ENCODE peak calls at places on chromosome 6, in seven cellular contexts. U is psoas muscle, I is pancreas, E is tibial artery, G is ovary, N is cardiac muscle cell, D is colonic mucosa. Y is an unnamed sample. For H3K4me1, the result is how much of the 10 kb centered on the place peaks cover.

GRCh38 chr6:90425161-90425641 is 128.6 kb upstream of the BACH2 start:
- DNase-seq in I (no peak), G (no peak), U (no peak), D (no peak), E (no peak), N (no peak), Y (no peak)

GRCh38 chr6:87664943-87665342 is 37.1 kb downstream of the AKIRIN2 start:
- DNase-seq in U (no peak), E (no peak), I (no peak), N (no peak), D (no peak), G (no peak), Y (no peak)

GRCh38 chr6:156647440-156647839 is 129.7 kb upstream of the ARID1B start:
- DNase-seq in I (no peak), E (no peak), U (no peak), N (no peak), G (no peak), D (no peak), Y (no peak)

GRCh38 chr6:105824732-105825131 is 261.4 kb upstream of the PRDM1 start:
- DNase-seq in G (no peak), U (no peak), N (no peak), D (no peak), E (no peak), I (no peak), Y (no peak)

GRCh38 chr6:7431241-7431593 is 41.6 kb downstream of the RIOK1 start:
- DNase-seq in I (no peak), D (no peak), N (no peak), E (no peak), G (no peak), U (no peak), Y (no peak)

GRCh38 chr6:160882741-160883340 is 108.7 kb upstream of the MAP3K4 start:
- DNase-seq in D (no peak), N (peak), U (no peak), G (no peak), I (no peak), E (no peak), Y (no peak)

GRCh38 chr6:143197377-143197776 is 136.7 kb downstream of the AIG1 start:
- DNase-seq in D (no peak), E (no peak), G (no peak), N (peak), I (no peak), U (no peak), Y (no peak)

GRCh38 chr6:26660096-26660425 is 515 bp upstream of the ZNF322 start:
- DNase-seq in I (no peak), E (no peak), U (no peak), N (peak), G (no peak), D (no peak), Y (no peak)

DNA sequence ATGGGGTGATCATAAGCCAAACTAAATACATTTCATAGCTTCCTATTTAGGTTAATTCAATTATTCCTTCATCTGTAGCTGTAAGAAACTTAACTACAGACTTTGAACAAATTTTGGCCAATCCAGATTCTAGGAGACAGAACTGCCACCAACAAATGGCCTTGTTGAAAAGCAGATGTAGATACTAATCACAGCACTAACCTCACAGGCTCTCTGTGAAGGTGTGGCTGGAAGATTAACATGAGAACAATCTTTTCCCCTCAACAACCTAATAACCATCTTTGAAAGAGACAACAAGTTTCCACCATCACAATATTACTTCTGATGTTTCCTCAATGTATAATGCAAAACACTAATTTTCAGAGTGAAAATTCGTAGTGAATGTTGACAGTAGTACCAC is 87.8 kb downstream of the SESN1 start:
- DNase-seq in G (no peak), D (no peak), U (no peak), I (no peak), N (no peak), E (no peak), Y (no peak)
- H3K4me1 ChIP-seq in G (under half), D (under half), U (half or more), I (under half), N (under half), E (half or more), Y (half or more)

GRCh38 chr6:30101423-30101938 is 11.4 kb downstream of the TRIM31 start:
- DNase-seq in U (no peak), N (no peak), I (no peak), G (no peak), D (no peak), E (no peak), Y (no peak)

GRCh38 chr6:30101939-30102700 is 10.8 kb downstream of the TRIM31 start:
- DNase-seq in D (peak), U (peak), N (peak), E (peak), G (peak), I (peak), Y (peak)

GRCh38 chr6:30100154-30100553 is 12.7 kb downstream of the TRIM31 start:
- DNase-seq in G (no peak), N (no peak), U (no peak), I (no peak), E (no peak), D (no peak), Y (no peak)

GRCh38 chr6:30102701-30103629 is 9.9 kb downstream of the TRIM31 start:
- DNase-seq in U (peak), G (peak), D (peak), I (peak), N (peak), E (peak), Y (peak)

DNA sequence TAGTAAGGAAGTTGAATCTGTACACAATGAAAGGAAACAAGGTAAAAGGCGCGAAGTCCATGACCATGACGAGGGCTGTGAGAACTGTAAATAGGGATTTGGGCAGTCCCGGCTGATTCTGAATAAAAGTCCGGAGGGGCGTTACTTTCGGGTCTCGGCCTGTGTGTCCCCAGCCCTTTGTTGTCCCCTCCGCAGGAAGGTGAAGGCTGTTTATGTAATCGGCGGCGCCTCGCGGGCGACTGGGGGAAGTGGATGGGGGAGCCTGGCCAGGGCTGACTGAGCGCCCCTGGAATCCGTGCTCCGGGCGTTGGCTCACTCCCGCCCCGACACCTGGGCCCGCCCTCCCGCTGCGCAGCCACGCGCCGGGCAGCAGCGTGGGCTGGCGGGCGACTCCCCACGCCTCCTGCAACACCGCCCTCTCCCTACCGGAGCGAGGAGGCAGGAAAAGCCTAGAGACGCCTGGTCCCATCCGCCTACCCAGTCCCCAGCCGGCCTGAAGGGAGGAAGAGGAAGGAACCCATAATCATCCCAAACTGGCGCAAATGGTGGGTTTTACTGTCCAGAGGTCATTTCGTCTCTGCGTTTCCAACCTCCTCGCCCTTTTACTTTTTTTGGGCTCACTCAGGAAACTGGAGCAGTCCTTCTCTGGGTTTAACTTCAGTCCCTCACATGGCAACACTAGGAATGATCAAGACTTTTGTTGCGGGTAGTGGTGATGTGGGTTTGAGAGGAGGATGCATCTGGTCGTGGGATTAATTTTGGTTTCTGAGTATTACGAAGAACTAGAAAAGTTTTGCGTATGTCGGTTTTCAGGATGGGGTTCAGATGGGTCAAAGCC is 12.1 kb downstream of the TRIM31 start:
- DNase-seq in D (peak), I (peak), E (no peak), U (peak), G (peak), N (no peak), Y (peak)
- TF ChIP-seq CTCF in D (no peak), I (no peak), E (no peak), U (no peak), G (no peak), N (no peak), Y (no peak)

DNA sequence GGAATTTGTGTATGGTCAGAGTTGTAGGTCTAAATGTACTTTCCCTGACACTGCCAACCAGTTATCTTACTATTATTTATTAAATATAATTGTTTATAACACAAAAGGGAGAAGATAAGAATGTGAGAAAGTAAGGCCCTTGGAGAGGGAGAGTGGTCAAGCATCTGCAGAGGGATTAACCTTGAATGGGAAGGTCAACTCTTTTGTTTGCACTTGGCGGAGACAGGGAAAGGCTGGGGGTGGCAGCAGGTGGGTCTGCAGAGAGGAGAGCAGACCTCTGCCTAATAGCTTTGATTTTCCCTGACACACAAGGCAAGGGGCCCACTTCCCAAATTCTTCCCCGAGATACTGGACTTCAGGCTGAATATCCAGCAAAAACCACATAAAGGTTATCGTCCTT is 4.2 kb downstream of the LRP11 start:
- DNase-seq in U (no peak), G (no peak), E (no peak), I (no peak), N (no peak), D (no peak), Y (no peak)
- H3K4me1 ChIP-seq in U (under half), G (under half), E (under half), I (under half), N (under half), D (under half), Y (under half)

DNA sequence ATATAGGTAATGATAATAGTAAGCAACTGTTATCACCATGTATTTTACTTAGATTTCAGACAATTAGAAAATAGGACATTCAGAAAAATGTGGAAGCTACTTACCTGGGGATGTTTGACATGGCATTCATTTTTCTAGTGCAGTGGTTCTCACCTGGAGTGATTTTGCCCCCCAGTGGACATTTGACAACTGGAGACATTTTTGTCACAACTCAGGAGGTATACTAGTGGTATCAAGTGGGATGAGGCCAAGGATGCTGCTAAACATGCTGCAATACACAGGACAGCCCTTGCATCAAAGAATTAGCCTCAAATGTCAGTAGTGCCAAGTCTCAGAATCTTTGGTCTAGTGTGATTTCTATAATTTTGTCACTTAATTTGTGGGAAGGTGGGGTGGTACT is 36.1 kb downstream of the NUS1 start:
- DNase-seq in E (no peak), U (no peak), N (no peak), G (no peak), D (no peak), I (no peak), Y (no peak)
- TF ChIP-seq CTCF in E (no peak), U (peak), N (no peak), G (no peak), D (no peak), I (no peak), Y (no peak)

DNA sequence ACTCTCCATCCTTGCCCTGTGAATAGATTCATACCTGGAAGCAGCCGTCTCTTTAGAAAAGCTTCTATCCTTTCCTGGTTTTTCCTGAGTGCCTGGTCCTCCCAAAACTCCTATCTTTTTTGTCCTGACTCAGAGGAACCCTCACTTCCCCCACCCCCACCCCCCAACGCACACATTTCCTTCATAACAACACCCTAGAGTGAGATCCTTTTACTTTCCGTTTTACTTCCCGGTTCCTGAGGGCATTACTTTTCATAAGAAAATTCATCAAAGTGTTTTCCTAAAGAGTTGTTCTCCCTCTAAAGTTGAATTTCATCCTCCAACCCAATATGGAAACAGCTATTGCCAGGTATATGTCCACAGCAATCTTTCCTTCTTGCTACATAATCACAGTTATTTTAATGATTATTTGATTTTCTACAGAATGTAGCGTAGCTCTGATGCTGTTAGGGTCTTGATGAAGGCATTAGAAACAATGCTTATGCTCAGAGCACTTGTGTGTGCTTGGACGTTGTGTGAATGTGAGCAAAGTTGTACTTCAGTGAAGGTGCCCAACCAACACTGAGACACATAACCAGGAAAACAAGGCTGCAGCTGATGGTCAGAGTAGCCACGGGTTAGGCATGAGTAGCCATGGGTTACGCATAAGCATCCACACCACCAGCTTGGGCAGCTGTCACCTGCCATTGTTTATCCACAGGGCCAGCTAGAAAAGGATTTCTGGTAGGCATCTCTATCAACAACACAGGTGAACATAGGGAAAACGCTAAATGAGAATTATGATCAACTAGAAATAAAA is 326.8 kb downstream of the NRN1 start:
- DNase-seq in U (no peak), N (no peak), D (no peak), E (no peak), G (no peak), I (no peak), Y (no peak)
- H3K4me1 ChIP-seq in U (under half), N (under half), D (under half), E (under half), G (under half), I (under half), Y (under half)

GRCh38 chr6:136191606-136192005 is 58.5 kb downstream of the MTFR2 start:
- DNase-seq in G (no peak), N (no peak), E (no peak), U (no peak), D (no peak), I (peak), Y (no peak)

GRCh38 chr6:136188492-136188891 is 61.6 kb downstream of the MTFR2 start:
- DNase-seq in I (no peak), D (no peak), G (no peak), E (no peak), U (no peak), N (no peak), Y (no peak)

GRCh38 chr6:136192917-136193316 is 57.2 kb downstream of the MTFR2 start:
- DNase-seq in E (no peak), D (no peak), I (no peak), N (no peak), U (no peak), G (no peak), Y (no peak)
- TF ChIP-seq CTCF in E (no peak), D (no peak), I (no peak), N (no peak), U (no peak), G (no peak), Y (no peak)